ENCODE peak calls at places on chromosomes 11 and 22, in eight cellular contexts. K is CD4-positive, alpha-beta memory T cell; N is BE2C; U is non-pigmented ciliary epithelial cell; F is T-helper 2 cell; G is stimulated activated CD4-positive, alpha-beta T cell treated with anti-CD3 and anti-CD28 coated beads, Interleukin-1b, Interleukin-23, amount 100 ng/mL, for 24 hours; I is coronary artery; H is colonic mucosa. W is an unnamed sample.
A peak's percentile ranks its signal among the peaks of the same experiment; 100 is the strongest.

GRCh38 chr11:130816516-130816915 is 99.8 kb downstream of the SNX19 start:
- DNase-seq in K (no peak), N (no peak), U (no peak), F (no peak), G (no peak), I (no peak), H (no peak), W (no peak)

GRCh38 chr11:2860636-2861035 is 24.9 kb downstream of the CDKN1C start:
- DNase-seq in K (no peak), N (no peak), U (no peak), F (no peak), G (no peak), I (no peak), H (peak; percentile 30), W (no peak)

GRCh38 chr11:77503006-77503405 is 29.1 kb upstream of the PAK1 start:
- DNase-seq in K (no peak), N (peak; percentile 87), U (no peak), F (no peak), G (no peak), I (no peak), H (no peak), W (no peak)

GRCh38 chr11:73916435-73916834 is 34.4 kb upstream of the DNAJB13 start:
- DNase-seq in K (no peak), N (no peak), U (no peak), F (no peak), G (no peak), I (no peak), H (no peak), W (no peak)

GRCh38 chr11:102572537-102573220 is 42.1 kb upstream of the MMP7 start:
- DNase-seq in K (no peak), N (no peak), U (no peak), F (no peak), G (no peak), I (no peak), H (no peak), W (no peak)

GRCh38 chr11:64744544-64745218 is 739 bp upstream of the RASGRP2 start:
- DNase-seq in K (peak; percentile 67), N (no peak), U (no peak), F (no peak), G (no peak), I (no peak), H (no peak), W (no peak)

GRCh38 chr22:44782286-44782830 is 30.0 kb downstream of the ARHGAP8 start:
- DNase-seq in K (no peak), N (no peak), U (no peak), F (no peak), G (no peak), I (no peak), H (peak; percentile 54), W (no peak)

GRCh38 chr11:76666408-76666807 is 4.1 kb downstream of the LRRC32 start:
- DNase-seq in K (no peak), N (peak; percentile 26), U (no peak), F (no peak), G (no peak), I (peak; percentile 84), H (no peak), W (no peak)

W was measured in activated T-helper 9 cell treated with anti-CD3 and anti-CD28 coated beads, Interleukin-2, amount 50 U/mL, for 16 hours.